ENCODE peak calls at places on chromosomes 1 and 21, in five cellular contexts. V is mucosa of descending colon, Q is occipital lobe, P is iris pigment epithelial cell, R is DND-41. M is an unnamed sample.

GRCh38 chr1:158117854-158118691 is 62.6 kb upstream of the CD1D start:
- DNase-seq in V (peak), Q (no peak), P (peak), R (peak), M (peak)

GRCh38 chr1:37325010-37325409 is 149.4 kb upstream of the ZC3H12A start:
- DNase-seq in V (no peak), Q (peak), P (no peak), R (no peak), M (no peak)

GRCh38 chr1:53129891-53130597 is 12.4 kb downstream of the SLC1A7 start:
- DNase-seq in V (no peak), Q (no peak), P (no peak), R (no peak), M (no peak)

GRCh38 chr1:61301824-61302652 is 219.7 kb downstream of the NFIA start:
- DNase-seq in V (no peak), Q (no peak), P (peak), R (no peak), M (no peak)

GRCh38 chr1:159936284-159936904 is 9.0 kb downstream of the IGSF9 start:
- DNase-seq in V (peak), Q (no peak), P (peak), R (peak), M (peak)

GRCh38 chr1:244599937-244600350 is 53.0 kb upstream of the DESI2 start:
- DNase-seq in V (peak), Q (no peak), P (peak), R (no peak), M (no peak)

GRCh38 chr1:33367488-33368405 is 46.8 kb upstream of the A3GALT2 start:
- DNase-seq in V (peak), Q (peak), P (peak), R (peak), M (peak)

GRCh38 chr1:234572966-234573365 is 37.0 kb downstream of the IRF2BP2 start:
- DNase-seq in V (no peak), Q (no peak), P (no peak), R (no peak), M (no peak)

GRCh38 chr1:228463559-228464455 is 23.4 kb upstream of the RNF187 start:
- DNase-seq in V (peak), Q (no peak), P (peak), R (no peak), M (peak)

GRCh38 chr1:230247921-230248778 is 178.0 kb downstream of the PGBD5 start:
- DNase-seq in V (no peak), Q (no peak), P (no peak), R (no peak), M (no peak)

GRCh38 chr1:157086299-157086698 is 13.3 kb downstream of the ETV3L start:
- DNase-seq in V (no peak), Q (no peak), P (no peak), R (no peak), M (no peak)

GRCh38 chr21:37915941-37916794 is at the start of gene KCNJ6:
- DNase-seq in V (peak), Q (peak), P (peak), R (no peak), M (peak)

GRCh38 chr1:86992790-86993189 is 78.4 kb downstream of the HS2ST1 start:
- DNase-seq in V (no peak), Q (no peak), P (peak), R (no peak), M (no peak)

GRCh38 chr1:68542586-68542985 is 45.7 kb upstream of the DEPDC1 start:
- DNase-seq in V (no peak), Q (no peak), P (peak), R (no peak), M (no peak)

GRCh38 chr21:44765231-44766013 is 36.2 kb downstream of the UBE2G2 start:
- DNase-seq in V (no peak), Q (no peak), P (peak), R (peak), M (no peak)

GRCh38 chr1:46137901-46138300 is 5.5 kb upstream of the PIK3R3 start:
- DNase-seq in V (no peak), Q (no peak), P (peak), R (no peak), M (no peak)

GRCh38 chr1:202565890-202566289 is 144.4 kb downstream of the SYT2 start:
- DNase-seq in V (no peak), Q (no peak), P (no peak), R (no peak), M (no peak)

GRCh38 chr1:47527653-47528272 is 89.9 kb downstream of the FOXD2 start:
- DNase-seq in V (peak), Q (no peak), P (peak), R (peak), M (no peak)

GRCh38 chr1:226723640-226724532 is 15.2 kb downstream of the ITPKB start:
- DNase-seq in V (no peak), Q (no peak), P (peak), R (no peak), M (peak)

GRCh38 chr1:113981962-113982931 is 3.0 kb downstream of the OLFML3 start:
- DNase-seq in V (peak), Q (no peak), P (peak), R (no peak), M (no peak)

GRCh38 chr21:34072145-34073031 is 990 bp upstream of the MRPS6 start:
- DNase-seq in V (peak), Q (no peak), P (no peak), R (peak), M (no peak)

GRCh38 chr1:207021876-207022596 is 10.5 kb downstream of the C1orf116 start:
- DNase-seq in V (no peak), Q (no peak), P (no peak), R (no peak), M (no peak)

GRCh38 chr1:198269352-198269940 is 112.6 kb downstream of the NEK7 start:
- DNase-seq in V (no peak), Q (no peak), P (no peak), R (no peak), M (no peak)

GRCh38 chr1:26019641-26020315 is 1.8 kb upstream of the EXTL1 start:
- DNase-seq in V (no peak), Q (no peak), P (peak), R (no peak), M (no peak)

GRCh38 chr1:224343679-224344078 is 13.0 kb upstream of the CNIH4 start:
- DNase-seq in V (no peak), Q (no peak), P (no peak), R (no peak), M (no peak)

GRCh38 chr1:89001510-89001909 is 9.1 kb upstream of the KYAT3 start:
- DNase-seq in V (no peak), Q (no peak), P (peak), R (no peak), M (no peak)

GRCh38 chr1:207862241-207862787 is 48.6 kb downstream of the CD34 start:
- DNase-seq in V (no peak), Q (no peak), P (peak), R (no peak), M (no peak)

GRCh38 chr1:211579434-211580302 is 707 bp upstream of the SLC30A1 start:
- DNase-seq in V (no peak), Q (peak), P (no peak), R (no peak), M (peak)

GRCh38 chr1:236890152-236891056 is 95.3 kb downstream of the MTR start:
- DNase-seq in V (no peak), Q (no peak), P (no peak), R (no peak), M (no peak)

GRCh38 chr1:17233675-17234074 is 15.2 kb upstream of the PADI3 start:
- DNase-seq in V (peak), Q (no peak), P (peak), R (no peak), M (no peak)

GRCh38 chr1:178412400-178412770 is 84.4 kb downstream of the CLEC20A start:
- DNase-seq in V (no peak), Q (no peak), P (peak), R (no peak), M (no peak)